ENCODE peak calls at places on chromosome 19, in seven cellular contexts. V, W, S, C, Y, B and Z are unnamed samples.

GRCh38 chr19:5038631-5039271 is 69.8 kb downstream of the KDM4B start:
- DNase-seq in Y (peak), W (no peak), B (no peak), C (no peak), V (peak), S (peak), Z (peak)

GRCh38 chr19:16603090-16603489 is 24.9 kb downstream of the MED26 start:
- DNase-seq in V (no peak), B (no peak), C (no peak), S (no peak), W (no peak), Y (no peak), Z (no peak)

GRCh38 chr19:43532571-43532961 is 422 bp upstream of the ZNF575 start:
- DNase-seq in Y (no peak), C (peak), S (no peak), B (no peak), V (peak), W (no peak), Z (no peak)

GRCh38 chr19:18000981-18001836 is 6.8 kb upstream of the ARRDC2 start:
- DNase-seq in B (peak), C (peak), V (peak), Y (peak), S (peak), W (peak), Z (peak)

GRCh38 chr19:16608290-16608704 is 19.7 kb downstream of the MED26 start:
- DNase-seq in V (no peak), C (no peak), B (no peak), Y (peak), W (no peak), S (peak), Z (peak)

GRCh38 chr19:13132471-13133166 is 14.6 kb downstream of the NACC1 start:
- DNase-seq in C (no peak), W (peak), Y (peak), V (no peak), S (peak), B (no peak), Z (no peak)

GRCh38 chr19:45927565-45928261 is 13.1 kb upstream of the NANOS2 start:
- DNase-seq in Y (peak), W (peak), S (peak), V (peak), C (peak), B (peak), Z (peak)

GRCh38 chr19:10285393-10285792 is 1.4 kb upstream of the ICAM4 start:
- DNase-seq in Y (no peak), C (no peak), V (no peak), B (no peak), S (no peak), W (no peak), Z (no peak)

GRCh38 chr19:29329460-29330134 is 116.6 kb upstream of the UQCRFS1 start:
- DNase-seq in C (no peak), S (peak), B (no peak), Y (no peak), W (peak), V (peak), Z (no peak)

GRCh38 chr19:50510121-50510670 is 795 bp downstream of the JOSD2 start:
- DNase-seq in B (no peak), W (no peak), C (no peak), Y (no peak), V (no peak), S (peak), Z (no peak)

GRCh38 chr19:46256855-46257254 is 27.3 kb downstream of the IGFL1 start:
- DNase-seq in V (no peak), S (no peak), C (no peak), W (no peak), Y (peak), B (no peak), Z (peak)

GRCh38 chr19:29263305-29264080 is 50.5 kb upstream of the UQCRFS1 start:
- DNase-seq in V (peak), S (peak), W (peak), B (peak), Y (peak), C (peak), Z (peak)

GRCh38 chr19:12567951-12568350 is 16.7 kb upstream of the ZNF564 start:
- DNase-seq in V (no peak), C (no peak), Y (no peak), B (no peak), W (no peak), S (no peak), Z (no peak)

GRCh38 chr19:4403005-4403761 is 743 bp downstream of the CHAF1A start:
- DNase-seq in W (peak), Y (no peak), V (no peak), C (no peak), S (no peak), B (no peak), Z (no peak)

GRCh38 chr19:53707278-53707677 is 75.5 kb downstream of the DPRX start:
- DNase-seq in S (no peak), B (no peak), W (no peak), C (no peak), Y (no peak), V (no peak), Z (no peak)

GRCh38 chr19:6660930-6661329 is 9.0 kb downstream of the TNFSF14 start:
- DNase-seq in V (no peak), S (no peak), Y (no peak), C (no peak), W (no peak), B (no peak), Z (no peak)

GRCh38 chr19:19562665-19563347 is 24.7 kb downstream of the CILP2 start:
- DNase-seq in C (no peak), V (no peak), Y (no peak), S (no peak), W (peak), B (peak), Z (no peak)

GRCh38 chr19:5016781-5017180 is 47.9 kb downstream of the KDM4B start:
- DNase-seq in C (no peak), B (no peak), Y (no peak), W (no peak), V (no peak), S (no peak), Z (no peak)

GRCh38 chr19:43777163-43777700 is 3.5 kb downstream of the KCNN4 start:
- DNase-seq in C (peak), B (peak), S (peak), W (peak), Y (no peak), V (no peak), Z (no peak)

GRCh38 chr19:56015756-56016155 is 29.2 kb downstream of the NLRP5 start:
- DNase-seq in W (no peak), Y (no peak), B (no peak), V (no peak), C (no peak), S (peak), Z (no peak)

GRCh38 chr19:2270157-2270571 is 11.8 kb downstream of the PEAK3 start:
- DNase-seq in S (peak), C (no peak), B (peak), Y (no peak), W (no peak), V (no peak), Z (no peak)

GRCh38 chr19:54207908-54208783 is 7.5 kb downstream of the RPS9 start:
- DNase-seq in W (peak), Y (peak), S (peak), V (no peak), B (peak), C (no peak), Z (peak)

GRCh38 chr19:46482645-46483044 is 11.3 kb upstream of the PNMA8A start:
- DNase-seq in S (no peak), W (no peak), C (no peak), B (no peak), Y (peak), V (no peak), Z (peak)

GRCh38 chr19:50043967-50044366 is 18.2 kb downstream of the ZNF473 start:
- DNase-seq in B (no peak), V (no peak), Y (no peak), S (no peak), W (no peak), C (no peak), Z (no peak)

GRCh38 chr19:3483226-3483628 is at the start of gene SMIM44:
- DNase-seq in V (no peak), S (no peak), W (no peak), B (no peak), Y (no peak), C (no peak), Z (no peak)

GRCh38 chr19:18029617-18030338 is 21.8 kb downstream of the ARRDC2 start:
- DNase-seq in V (no peak), S (peak), C (peak), W (peak), Y (no peak), B (no peak), Z (peak)